ENCODE peak calls at places on chromosomes 4 and X, in nine cellular contexts. L, W, V, M, X, H, T, U and C are unnamed samples.

GRCh38 chr4:67566335-67566734 is 7.8 kb downstream of the STAP1 start:
- DNase-seq in M (no peak), T (no peak), L (no peak), W (no peak), V (no peak), U (no peak), H (no peak), X (no peak), C (no peak)

GRCh38 chrX:31117195-31117594 is 45.4 kb upstream of the FTHL17 start:
- DNase-seq in W (no peak), T (no peak), U (no peak), M (no peak), V (no peak), X (no peak), L (no peak), H (no peak), C (no peak)

GRCh38 chr4:84530871-84531270 is 31.8 kb upstream of the NKX6-1 start:
- DNase-seq in U (peak; percentile 10), T (no peak), L (no peak), H (no peak), X (no peak), V (no peak), M (no peak), W (no peak), C (peak; percentile 58)

GRCh38 chr4:186846426-186846825 is 122.8 kb upstream of the FAT1 start:
- DNase-seq in M (no peak), U (no peak), V (no peak), T (no peak), L (no peak), W (no peak), X (no peak), H (no peak), C (no peak)

GRCh38 chr4:128718793-128719192 is 90.7 kb upstream of the JADE1 start:
- DNase-seq in T (no peak), H (no peak), U (peak; percentile 29), L (no peak), W (no peak), X (no peak), V (no peak), M (no peak), C (no peak)

GRCh38 chr4:170853422-170854021 is 763.8 kb upstream of the AADAT start:
- DNase-seq in X (no peak), M (peak; percentile 56), U (peak; percentile 6), T (peak; percentile 14), H (no peak), V (no peak), W (no peak), L (peak; percentile 71), C (peak; percentile 74)

GRCh38 chr4:81454953-81455352 is 16.8 kb downstream of the RASGEF1B start:
- DNase-seq in H (no peak), U (no peak), V (peak; percentile 59), T (no peak), X (no peak), W (no peak), L (no peak), M (no peak), C (no peak)

GRCh38 chr4:138828926-138829325 is 186.7 kb upstream of the NOCT start:
- DNase-seq in X (no peak), T (no peak), L (no peak), W (no peak), H (no peak), M (no peak), V (no peak), U (no peak), C (no peak)

GRCh38 chr4:87559090-87559837 is 30.1 kb upstream of the SPARCL1 start:
- DNase-seq in V (no peak), T (no peak), L (peak; percentile 58), W (no peak), M (peak; percentile 53), X (no peak), U (no peak), H (peak; percentile 0), C (peak; percentile 58)

GRCh38 chrX:39336709-39337294 is 535.5 kb downstream of the MID1IP1 start:
- DNase-seq in X (no peak), W (no peak), T (peak; percentile 29), U (no peak), H (no peak), M (no peak), V (no peak), L (no peak), C (no peak)